ENCODE peak calls at places on chromosome 12, in four cellular contexts. X, E, J and G are unnamed samples.

GRCh38 chr12:71710276-71711125 is 24.6 kb downstream of the TMEM19 start:
- DNase-seq in X (no peak), J (no peak), E (no peak), G (no peak)

GRCh38 chr12:47216150-47216677 is 136.5 kb upstream of the AMIGO2 start:
- DNase-seq in E (no peak), J (peak), X (no peak), G (peak)

GRCh38 chr12:130335517-130336392 is 1.9 kb upstream of the PIWIL1 start:
- DNase-seq in J (no peak), X (no peak), E (no peak), G (no peak)

GRCh38 chr12:76268267-76268666 is 79.9 kb downstream of the BBS10 start:
- DNase-seq in E (no peak), J (no peak), X (no peak), G (no peak)

GRCh38 chr12:106767954-106768501 is 6.5 kb upstream of the RIC8B start:
- DNase-seq in X (no peak), E (no peak), J (no peak), G (no peak)

GRCh38 chr12:76199808-76200207 is 115.3 kb upstream of the NAP1L1 start:
- DNase-seq in J (no peak), E (no peak), X (no peak), G (no peak)

GRCh38 chr12:47032644-47033043 is 46.8 kb upstream of the PCED1B start:
- DNase-seq in X (no peak), E (no peak), J (no peak), G (no peak)

GRCh38 chr12:90959538-90960139 is 4.7 kb upstream of the CCER1 start:
- DNase-seq in X (no peak), J (no peak), E (no peak), G (no peak)

GRCh38 chr12:88371416-88372183 is 208.7 kb downstream of the KITLG start:
- DNase-seq in X (no peak), E (no peak), J (no peak), G (no peak)

GRCh38 chr12:6787309-6787708 is 2.0 kb upstream of the CD4 start:
- DNase-seq in E (no peak), J (no peak), X (no peak), G (no peak)

GRCh38 chr12:6784292-6784691 is 5.0 kb upstream of the CD4 start:
- DNase-seq in X (no peak), J (no peak), E (no peak), G (no peak)

GRCh38 chr12:6783828-6784227 is 5.5 kb upstream of the CD4 start:
- DNase-seq in J (no peak), E (no peak), X (no peak), G (no peak)

GRCh38 chr12:6788972-6789905 is at the start of gene CD4:
- DNase-seq in J (no peak), X (peak), E (peak), G (peak)

DNA sequence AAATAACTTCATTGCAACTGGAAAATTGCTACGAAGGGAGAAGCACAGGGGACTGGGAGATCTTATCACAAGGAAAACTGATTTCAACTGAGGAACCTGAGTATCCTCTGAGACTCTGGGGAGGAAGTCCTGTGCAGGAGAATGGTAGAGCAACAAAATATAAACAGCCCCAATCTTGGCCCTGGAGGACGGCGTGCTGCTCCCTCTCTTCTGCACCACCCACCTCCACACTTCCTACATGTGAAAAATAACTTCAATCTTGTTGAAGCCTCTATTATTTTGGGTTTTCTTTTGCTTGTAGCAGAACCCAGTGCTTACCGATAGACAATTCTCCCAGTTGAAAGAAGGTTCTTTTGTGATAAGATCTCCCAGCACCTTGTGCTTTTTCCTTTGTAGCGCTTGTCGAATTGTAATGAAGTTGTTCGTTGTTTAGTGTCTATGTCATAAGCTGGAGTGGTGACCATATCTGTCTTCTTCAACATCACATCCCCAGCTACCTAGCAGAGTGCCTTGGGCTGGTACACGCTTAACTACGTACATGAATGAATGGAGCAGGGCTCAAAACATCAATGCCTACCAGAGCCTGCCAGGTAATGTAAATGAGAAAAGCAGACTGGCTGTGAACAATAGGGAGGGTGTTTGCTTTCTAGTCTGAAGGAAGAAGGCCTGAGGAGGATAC is 2.8 kb upstream of the CD4 start:
- DNase-seq in X (no peak), E (no peak), J (no peak), G (no peak)
- TF ChIP-seq CTCF in X (no peak), E (no peak), J (no peak), G (no peak)

DNA sequence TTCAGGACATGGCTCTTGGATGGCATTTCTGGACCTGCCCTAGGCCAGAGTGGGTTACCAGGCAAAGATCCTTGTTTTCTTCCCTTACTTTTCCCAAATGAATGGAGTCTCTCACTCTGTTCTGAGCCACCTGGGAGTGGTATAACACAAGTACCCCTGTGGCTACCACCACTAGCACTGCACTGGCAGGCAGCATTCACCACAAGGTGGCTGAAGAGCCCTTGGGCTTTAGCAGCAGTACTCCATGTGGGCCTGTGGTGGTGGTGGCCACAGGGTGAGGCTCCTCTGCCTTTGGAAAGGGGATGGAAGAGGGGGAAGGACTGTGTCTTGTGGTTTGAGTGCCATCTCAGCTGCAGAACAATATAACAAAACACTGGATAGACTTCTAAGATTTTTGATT is 38.0 kb upstream of the LMNTD1 start:
- DNase-seq in E (no peak), X (no peak), J (no peak), G (no peak)
- TF ChIP-seq CTCF in E (no peak), X (no peak), J (no peak), G (no peak)

DNA sequence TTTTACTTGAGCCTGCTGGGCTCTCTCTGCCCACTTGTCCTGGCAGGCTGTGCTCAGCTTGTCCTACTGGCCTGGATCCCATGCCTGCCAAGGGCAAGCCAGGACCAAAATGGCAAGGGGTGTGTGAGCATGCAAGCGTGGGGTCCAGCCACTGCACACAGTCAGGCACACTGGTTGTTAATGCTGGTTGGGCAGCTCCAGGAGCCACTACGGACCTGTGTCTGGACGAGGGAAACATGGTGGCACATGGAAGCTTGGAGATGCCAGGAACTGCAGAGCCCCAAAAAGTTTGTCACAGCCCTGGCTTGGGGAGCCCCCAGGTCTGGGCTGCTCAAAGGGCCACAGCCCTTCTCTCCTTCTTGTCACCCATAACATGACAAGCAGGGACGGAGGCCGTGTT is 83.8 kb downstream of the ACSS3 start:
- DNase-seq in X (no peak), E (no peak), J (no peak), G (no peak)
- TF ChIP-seq CTCF in X (no peak), E (no peak), J (no peak), G (no peak)

GRCh38 chr12:113613414-113613813 is 141.7 kb upstream of the LHX5 start:
- DNase-seq in X (no peak), J (no peak), E (no peak), G (no peak)

GRCh38 chr12:113612076-113612728 is 140.5 kb upstream of the LHX5 start:
- DNase-seq in E (no peak), X (no peak), J (no peak), G (no peak)

GRCh38 chr12:113609692-113610469 is 138.2 kb upstream of the LHX5 start:
- DNase-seq in X (no peak), J (no peak), E (no peak), G (no peak)

GRCh38 chr12:113610698-113611097 is 139.0 kb upstream of the LHX5 start:
- DNase-seq in E (no peak), X (no peak), J (no peak), G (no peak)

DNA sequence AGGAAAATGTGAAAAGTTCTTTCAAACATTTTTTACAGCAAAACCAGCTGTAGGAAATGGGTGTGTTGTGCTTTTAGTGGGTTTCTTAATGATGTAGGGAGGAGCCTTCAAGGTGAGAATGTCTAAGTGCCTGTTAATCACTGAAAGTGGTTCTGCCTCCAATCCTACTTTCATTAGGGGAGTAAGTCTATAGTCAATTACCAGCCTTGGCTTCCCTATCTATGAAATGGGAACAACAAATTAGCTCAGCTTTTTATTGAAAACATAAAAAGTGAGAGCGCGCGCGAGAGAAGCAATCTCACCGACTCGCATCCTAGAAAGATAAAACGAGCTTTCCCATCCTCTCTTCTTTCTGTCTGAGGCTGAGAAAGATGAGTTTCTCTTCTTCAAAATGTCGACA is 140.0 kb upstream of the LHX5 start:
- DNase-seq in J (no peak), X (no peak), E (no peak), G (no peak)
- TF ChIP-seq CTCF in J (no peak), X (no peak), E (no peak), G (no peak)

DNA sequence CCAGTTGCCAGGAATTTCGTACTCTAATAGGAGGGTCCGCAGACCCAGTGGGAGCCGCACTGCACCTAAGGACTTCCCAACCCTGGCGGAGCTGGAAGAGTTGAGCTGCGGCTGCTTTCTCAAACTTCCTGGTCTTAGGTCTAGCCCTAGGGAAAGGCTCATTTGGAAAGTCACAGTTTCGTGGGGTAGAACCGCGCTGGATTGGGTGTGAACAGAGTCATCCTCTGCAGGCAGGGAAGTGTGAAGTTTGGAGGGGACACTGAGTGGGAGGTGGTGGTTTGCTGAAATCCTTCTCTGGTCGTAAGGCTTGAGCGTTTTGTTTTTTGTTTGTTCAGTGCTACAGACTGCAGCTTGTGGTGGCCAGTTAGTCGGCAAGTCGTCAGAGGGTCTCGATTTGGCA is 18.8 kb downstream of the PRKAB1 start:
- DNase-seq in J (no peak), X (no peak), E (no peak), G (no peak)
- TF ChIP-seq CTCF in J (no peak), X (no peak), E (no peak), G (no peak)

GRCh38 chr12:132218915-132219314 is 74.7 kb downstream of the NOC4L start:
- DNase-seq in J (no peak), E (no peak), X (no peak), G (no peak)
- TF ChIP-seq CTCF in J (peak), E (peak), X (peak), G (peak)

DNA sequence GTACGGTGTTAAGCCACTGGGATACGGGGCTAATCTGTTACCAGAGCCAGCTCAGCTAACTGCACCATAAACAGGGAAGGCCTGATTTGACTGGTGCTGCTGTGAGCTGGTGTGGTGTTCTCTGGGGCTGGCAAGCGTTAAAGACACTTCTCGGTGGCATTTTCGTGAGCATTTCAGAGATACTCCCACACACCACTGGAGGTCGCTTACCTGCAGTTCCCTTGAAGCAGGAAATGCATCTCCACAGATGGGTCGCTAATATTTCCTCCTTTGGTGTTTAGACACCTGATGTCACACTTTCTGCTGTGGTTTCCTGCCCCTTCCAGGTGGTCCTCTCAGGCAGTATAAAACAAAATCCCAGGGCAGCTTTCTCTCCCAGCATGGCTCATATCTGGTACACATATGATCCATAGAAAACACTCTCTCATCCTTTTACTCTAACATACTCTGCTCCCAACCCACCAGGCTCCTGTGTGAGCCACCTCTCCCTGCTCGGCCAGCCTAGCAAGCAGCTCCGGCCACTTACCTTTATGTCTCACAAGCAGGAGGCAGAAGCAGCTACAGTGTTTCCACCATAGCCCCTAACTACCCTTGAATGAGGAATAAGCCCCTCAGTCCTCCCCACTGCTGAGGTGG is 129.9 kb upstream of the GRIN2B start:
- DNase-seq in E (no peak), J (no peak), X (no peak), G (no peak)
- TF ChIP-seq CTCF in E (no peak), J (no peak), X (no peak), G (no peak)

GRCh38 chr12:53500776-53501614 is at the start of gene TARBP2:
- DNase-seq in X (peak), J (peak), E (peak), G (peak)
- TF ChIP-seq CTCF in X (peak), J (no peak), E (no peak), G (no peak)